ENCODE peak calls at places on chromosomes 3 and 15, in five cellular contexts. One of them, this sample, is unnamed. For H3K36me3 and H3K27me3, the result is how much of the 10 kb centered on the place peaks cover.

GRCh38 chr3:113623324-113623723 is 73.1 kb downstream of the USF3 start:
- DNase-seq in left lung: no peak
- DNase-seq in naive thymus-derived CD4-positive, alpha-beta T cell: no peak
- DNase-seq in testis: peak
- DNase-seq in CD8-positive, alpha-beta memory T cell: no peak
- DNase-seq in this sample: no peak

GRCh38 chr3:138456961-138457862 is 22.8 kb downstream of the ESYT3 start:
- DNase-seq in left lung: no peak
- DNase-seq in naive thymus-derived CD4-positive, alpha-beta T cell: no peak
- DNase-seq in testis: peak
- DNase-seq in CD8-positive, alpha-beta memory T cell: no peak
- DNase-seq in this sample: no peak

GRCh38 chr15:64651573-64652260 is 123.7 kb downstream of the RBPMS2 start:
- DNase-seq in left lung: no peak
- DNase-seq in naive thymus-derived CD4-positive, alpha-beta T cell: peak
- DNase-seq in testis: no peak
- DNase-seq in CD8-positive, alpha-beta memory T cell: peak
- DNase-seq in this sample: no peak

GRCh38 chr3:194135516-194135805 is 487 bp upstream of the HES1 start:
- DNase-seq in left lung: no peak
- DNase-seq in naive thymus-derived CD4-positive, alpha-beta T cell: no peak
- DNase-seq in testis: no peak
- DNase-seq in CD8-positive, alpha-beta memory T cell: no peak
- DNase-seq in this sample: no peak

GRCh38 chr3:117790256-117790987 is 1080.8 kb downstream of the TUSC7 start:
- DNase-seq in left lung: no peak
- DNase-seq in naive thymus-derived CD4-positive, alpha-beta T cell: no peak
- DNase-seq in testis: no peak
- DNase-seq in CD8-positive, alpha-beta memory T cell: no peak
- DNase-seq in this sample: no peak

GRCh38 chr3:139291276-139292051 is 52.4 kb upstream of the MRPS22 start:
- DNase-seq in left lung: no peak
- DNase-seq in naive thymus-derived CD4-positive, alpha-beta T cell: no peak
- DNase-seq in testis: no peak
- DNase-seq in CD8-positive, alpha-beta memory T cell: no peak
- DNase-seq in this sample: no peak

GRCh38 chr3:66178206-66178605 is 42.6 kb upstream of the SLC25A26 start:
- DNase-seq in left lung: no peak
- DNase-seq in naive thymus-derived CD4-positive, alpha-beta T cell: no peak
- DNase-seq in testis: no peak
- DNase-seq in CD8-positive, alpha-beta memory T cell: no peak
- DNase-seq in this sample: no peak

GRCh38 chr3:115814006-115814405 is 190.7 kb downstream of the GAP43 start:
- DNase-seq in left lung: no peak
- DNase-seq in naive thymus-derived CD4-positive, alpha-beta T cell: no peak
- DNase-seq in testis: no peak
- DNase-seq in CD8-positive, alpha-beta memory T cell: no peak
- DNase-seq in this sample: no peak

GRCh38 chr15:88878720-88879184 is 16.6 kb downstream of the HAPLN3 start:
- DNase-seq in left lung: no peak
- DNase-seq in naive thymus-derived CD4-positive, alpha-beta T cell: no peak
- DNase-seq in testis: peak
- DNase-seq in CD8-positive, alpha-beta memory T cell: peak
- DNase-seq in this sample: no peak

GRCh38 chr3:492586-493296 is 296.2 kb downstream of the CHL1 start:
- DNase-seq in left lung: no peak
- DNase-seq in naive thymus-derived CD4-positive, alpha-beta T cell: no peak
- DNase-seq in testis: no peak
- DNase-seq in CD8-positive, alpha-beta memory T cell: no peak
- DNase-seq in this sample: no peak

GRCh38 chr3:59143447-59143846 is 93.6 kb upstream of the CFAP20DC start:
- DNase-seq in left lung: no peak
- DNase-seq in naive thymus-derived CD4-positive, alpha-beta T cell: no peak
- DNase-seq in testis: no peak
- DNase-seq in CD8-positive, alpha-beta memory T cell: no peak
- DNase-seq in this sample: no peak

GRCh38 chr3:148006508-148006907 is 597.3 kb downstream of the ZIC1 start:
- DNase-seq in left lung: no peak
- DNase-seq in naive thymus-derived CD4-positive, alpha-beta T cell: no peak
- DNase-seq in testis: no peak
- DNase-seq in CD8-positive, alpha-beta memory T cell: no peak
- DNase-seq in this sample: no peak

GRCh38 chr3:42651248-42652091 is 2.0 kb upstream of the ZBTB47 start:
- DNase-seq in left lung: no peak
- DNase-seq in naive thymus-derived CD4-positive, alpha-beta T cell: no peak
- DNase-seq in testis: no peak
- DNase-seq in CD8-positive, alpha-beta memory T cell: no peak
- DNase-seq in this sample: no peak

GRCh38 chr3:58306662-58307286 is 454 bp downstream of the HTD2 start:
- DNase-seq in left lung: peak
- DNase-seq in naive thymus-derived CD4-positive, alpha-beta T cell: peak
- DNase-seq in testis: peak
- DNase-seq in CD8-positive, alpha-beta memory T cell: no peak
- DNase-seq in this sample: no peak

GRCh38 chr3:141812091-141812490 is 48.9 kb downstream of the GRK7 start:
- DNase-seq in left lung: no peak
- DNase-seq in naive thymus-derived CD4-positive, alpha-beta T cell: no peak
- DNase-seq in testis: no peak
- DNase-seq in CD8-positive, alpha-beta memory T cell: no peak
- DNase-seq in this sample: no peak

GRCh38 chr3:48679416-48680380 is 6.0 kb downstream of the NCKIPSD start:
- DNase-seq in left lung: no peak
- DNase-seq in naive thymus-derived CD4-positive, alpha-beta T cell: no peak
- DNase-seq in testis: no peak
- DNase-seq in CD8-positive, alpha-beta memory T cell: no peak
- DNase-seq in this sample: no peak

DNA sequence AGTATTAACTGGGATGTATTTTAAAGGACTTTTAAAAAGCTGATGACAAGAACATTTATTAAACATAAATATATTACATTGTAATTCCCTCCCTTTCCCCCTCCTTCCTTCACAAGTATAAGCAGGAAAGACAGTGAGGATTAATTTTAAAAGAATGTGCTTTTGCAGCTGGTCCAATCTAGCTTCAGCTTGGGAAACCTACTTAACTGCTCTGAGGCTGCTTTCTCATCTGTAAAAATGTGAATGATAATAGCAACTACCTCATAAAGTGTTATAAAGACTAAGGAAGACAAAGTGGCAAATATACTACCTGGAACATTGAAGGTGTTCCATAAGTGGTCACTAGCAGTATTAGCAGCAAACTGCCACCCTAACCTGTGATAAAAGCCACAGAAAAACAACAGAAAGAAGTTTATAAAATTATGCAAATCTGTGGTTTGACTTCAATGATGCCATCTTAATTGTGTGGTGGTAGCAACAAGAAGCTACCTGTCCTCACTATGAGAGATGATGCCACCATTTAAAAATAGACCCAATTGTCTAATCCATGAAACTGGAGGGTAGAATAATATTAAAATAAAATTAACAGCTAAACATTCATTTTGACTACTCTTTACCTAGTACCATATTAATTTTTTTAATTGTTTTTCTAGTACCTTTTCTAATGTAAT is 20.0 kb downstream of the DHX36 start:
- DNase-seq in left lung: no peak
- DNase-seq in naive thymus-derived CD4-positive, alpha-beta T cell: no peak
- DNase-seq in testis: no peak
- DNase-seq in CD8-positive, alpha-beta memory T cell: no peak
- DNase-seq in this sample: no peak
- H3K36me3 ChIP-seq in left lung: half or more
- H3K36me3 ChIP-seq in naive thymus-derived CD4-positive, alpha-beta T cell: half or more
- H3K36me3 ChIP-seq in testis: under half
- H3K36me3 ChIP-seq in CD8-positive, alpha-beta memory T cell: half or more
- H3K36me3 ChIP-seq in this sample: under half

DNA sequence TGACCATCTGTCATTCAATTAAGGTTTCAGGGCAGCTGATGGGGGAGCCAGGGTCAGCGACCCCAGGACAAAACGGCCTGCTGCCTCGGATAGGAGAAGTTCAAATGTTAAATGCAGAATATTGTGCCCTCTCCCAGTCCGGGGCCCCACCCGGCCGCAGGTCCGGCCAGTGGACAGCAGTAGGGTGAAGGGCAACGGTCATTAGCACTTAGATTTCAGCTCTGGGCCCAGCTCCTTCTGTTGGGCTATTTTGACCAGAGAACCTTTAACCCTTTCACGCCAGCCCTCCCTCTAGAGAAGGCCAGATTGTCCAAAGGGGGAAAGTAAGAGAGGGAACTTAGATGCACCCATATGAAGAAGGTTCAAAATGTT is 16.1 kb upstream of the ONECUT1 start:
- DNase-seq in left lung: no peak
- DNase-seq in naive thymus-derived CD4-positive, alpha-beta T cell: no peak
- DNase-seq in testis: no peak
- DNase-seq in CD8-positive, alpha-beta memory T cell: no peak
- DNase-seq in this sample: no peak
- H3K27me3 ChIP-seq in left lung: half or more
- H3K27me3 ChIP-seq in naive thymus-derived CD4-positive, alpha-beta T cell: under half
- H3K27me3 ChIP-seq in testis: under half
- H3K27me3 ChIP-seq in CD8-positive, alpha-beta memory T cell: half or more
- H3K27me3 ChIP-seq in this sample: under half

GRCh38 chr3:153159771-153160397 is 2.1 kb upstream of the RAP2B start:
- DNase-seq in left lung: no peak
- DNase-seq in naive thymus-derived CD4-positive, alpha-beta T cell: no peak
- DNase-seq in testis: no peak
- DNase-seq in CD8-positive, alpha-beta memory T cell: no peak
- DNase-seq in this sample: no peak
- H3K4me3 ChIP-seq in left lung: peak
- H3K4me3 ChIP-seq in naive thymus-derived CD4-positive, alpha-beta T cell: peak
- H3K4me3 ChIP-seq in testis: peak
- H3K4me3 ChIP-seq in CD8-positive, alpha-beta memory T cell: peak
- H3K4me3 ChIP-seq in this sample: peak

DNA sequence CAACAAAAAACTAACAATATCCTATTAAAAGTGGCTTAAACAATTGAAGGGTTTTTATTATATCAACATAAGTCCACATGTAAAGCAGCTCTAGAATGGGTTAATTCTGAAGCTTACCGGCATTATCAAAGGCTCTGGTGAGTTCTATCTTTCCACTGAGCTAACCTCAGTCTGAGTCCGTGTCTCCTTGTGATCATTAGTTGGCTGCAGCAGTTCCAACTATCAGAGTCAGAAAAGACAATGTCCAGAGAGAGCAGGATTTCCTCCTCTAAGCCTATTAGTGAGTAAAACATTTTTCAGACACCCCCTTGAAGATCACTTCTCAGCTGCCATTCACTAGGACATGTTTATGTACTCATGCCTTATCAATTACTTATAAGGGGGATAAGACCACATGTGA is 49.9 kb downstream of the DHX36 start:
- DNase-seq in left lung: no peak
- DNase-seq in naive thymus-derived CD4-positive, alpha-beta T cell: no peak
- DNase-seq in testis: no peak
- DNase-seq in CD8-positive, alpha-beta memory T cell: no peak
- DNase-seq in this sample: no peak
- H3K36me3 ChIP-seq in left lung: half or more
- H3K36me3 ChIP-seq in naive thymus-derived CD4-positive, alpha-beta T cell: under half
- H3K36me3 ChIP-seq in testis: under half
- H3K36me3 ChIP-seq in CD8-positive, alpha-beta memory T cell: under half
- H3K36me3 ChIP-seq in this sample: under half

GRCh38 chr15:67788986-67789385 is 36.3 kb upstream of the SKOR1 start:
- DNase-seq in left lung: no peak
- DNase-seq in naive thymus-derived CD4-positive, alpha-beta T cell: no peak
- DNase-seq in testis: no peak
- DNase-seq in CD8-positive, alpha-beta memory T cell: no peak
- DNase-seq in this sample: no peak
- H3K27me3 ChIP-seq in left lung: under half
- H3K27me3 ChIP-seq in naive thymus-derived CD4-positive, alpha-beta T cell: under half
- H3K27me3 ChIP-seq in testis: under half
- H3K27me3 ChIP-seq in CD8-positive, alpha-beta memory T cell: under half
- H3K27me3 ChIP-seq in this sample: under half

GRCh38 chr3:179336345-179336929 is 11.1 kb upstream of the MFN1 start:
- DNase-seq in left lung: no peak
- DNase-seq in naive thymus-derived CD4-positive, alpha-beta T cell: no peak
- DNase-seq in testis: no peak
- DNase-seq in CD8-positive, alpha-beta memory T cell: no peak
- DNase-seq in this sample: no peak
- H3K4me3 ChIP-seq in left lung: no peak
- H3K4me3 ChIP-seq in naive thymus-derived CD4-positive, alpha-beta T cell: no peak
- H3K4me3 ChIP-seq in testis: no peak
- H3K4me3 ChIP-seq in CD8-positive, alpha-beta memory T cell: no peak
- H3K4me3 ChIP-seq in this sample: no peak

GRCh38 chr3:17634201-17634600 is 108.2 kb downstream of the TBC1D5 start:
- DNase-seq in left lung: no peak
- DNase-seq in naive thymus-derived CD4-positive, alpha-beta T cell: no peak
- DNase-seq in testis: no peak
- DNase-seq in CD8-positive, alpha-beta memory T cell: no peak
- DNase-seq in this sample: no peak
- H3K36me3 ChIP-seq in left lung: under half
- H3K36me3 ChIP-seq in naive thymus-derived CD4-positive, alpha-beta T cell: under half
- H3K36me3 ChIP-seq in testis: under half
- H3K36me3 ChIP-seq in CD8-positive, alpha-beta memory T cell: under half
- H3K36me3 ChIP-seq in this sample: under half

GRCh38 chr3:14522768-14523167 is 17.4 kb downstream of the GRIP2 start:
- DNase-seq in left lung: no peak
- DNase-seq in naive thymus-derived CD4-positive, alpha-beta T cell: no peak
- DNase-seq in testis: no peak
- DNase-seq in CD8-positive, alpha-beta memory T cell: no peak
- DNase-seq in this sample: no peak

GRCh38 chr3:14523792-14524191 is 16.4 kb downstream of the GRIP2 start:
- DNase-seq in left lung: peak
- DNase-seq in naive thymus-derived CD4-positive, alpha-beta T cell: no peak
- DNase-seq in testis: no peak
- DNase-seq in CD8-positive, alpha-beta memory T cell: no peak
- DNase-seq in this sample: no peak

GRCh38 chr3:14521611-14522010 is 18.5 kb downstream of the GRIP2 start:
- DNase-seq in left lung: peak
- DNase-seq in naive thymus-derived CD4-positive, alpha-beta T cell: no peak
- DNase-seq in testis: no peak
- DNase-seq in CD8-positive, alpha-beta memory T cell: no peak
- DNase-seq in this sample: no peak

GRCh38 chr3:14520967-14521366 is 19.2 kb downstream of the GRIP2 start:
- DNase-seq in left lung: no peak
- DNase-seq in naive thymus-derived CD4-positive, alpha-beta T cell: no peak
- DNase-seq in testis: no peak
- DNase-seq in CD8-positive, alpha-beta memory T cell: no peak
- DNase-seq in this sample: no peak

DNA sequence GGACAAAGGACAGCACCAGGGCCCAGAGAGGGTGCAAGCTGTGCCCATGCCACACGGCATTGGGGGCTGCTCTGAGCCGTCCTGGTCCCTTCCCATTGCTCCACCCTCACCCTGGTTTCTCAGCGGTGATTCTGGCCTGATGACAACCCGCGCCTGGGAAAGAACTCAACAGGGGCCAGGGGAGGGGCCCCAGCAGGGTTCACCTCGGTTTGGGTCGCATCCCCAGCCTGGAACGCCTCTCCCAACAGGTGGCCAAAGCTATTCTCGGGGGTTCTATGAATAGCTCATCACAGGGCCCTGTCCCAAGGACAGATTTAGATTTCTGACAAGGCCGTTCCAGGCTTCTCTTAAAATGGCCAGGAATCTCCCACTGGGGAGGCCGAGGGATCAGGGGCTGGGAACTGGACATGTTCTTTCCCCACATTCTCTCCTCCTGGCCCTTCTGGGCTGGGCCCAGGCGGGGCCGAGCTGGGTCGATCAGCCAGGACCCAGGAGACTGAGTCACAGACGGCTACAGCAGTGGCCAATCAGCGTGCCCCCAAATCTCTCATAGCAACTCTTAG is 17.9 kb downstream of the GRIP2 start:
- DNase-seq in left lung: peak
- DNase-seq in naive thymus-derived CD4-positive, alpha-beta T cell: no peak
- DNase-seq in testis: peak
- DNase-seq in CD8-positive, alpha-beta memory T cell: no peak
- DNase-seq in this sample: no peak
- H3K27me3 ChIP-seq in left lung: under half
- H3K27me3 ChIP-seq in naive thymus-derived CD4-positive, alpha-beta T cell: under half
- H3K27me3 ChIP-seq in testis: under half
- H3K27me3 ChIP-seq in CD8-positive, alpha-beta memory T cell: under half
- H3K27me3 ChIP-seq in this sample: under half

GRCh38 chr15:39172380-39173281 is 408.2 kb upstream of the THBS1 start:
- DNase-seq in left lung: no peak
- DNase-seq in naive thymus-derived CD4-positive, alpha-beta T cell: no peak
- DNase-seq in testis: peak
- DNase-seq in CD8-positive, alpha-beta memory T cell: no peak
- DNase-seq in this sample: no peak
- H3K4me3 ChIP-seq in left lung: no peak
- H3K4me3 ChIP-seq in naive thymus-derived CD4-positive, alpha-beta T cell: no peak
- H3K4me3 ChIP-seq in testis: peak
- H3K4me3 ChIP-seq in CD8-positive, alpha-beta memory T cell: no peak
- H3K4me3 ChIP-seq in this sample: no peak